ENCODE peak calls at places on chromosomes 2 and 18, in five cellular contexts. One of them, this sample, is unnamed.

GRCh38 chr2:10489842-10490555 is 41.9 kb upstream of the ODC1 start:
- DNase-seq in RPMI7951: no peak
- DNase-seq in HFF-Myc: no peak
- DNase-seq in germinal center: no peak
- DNase-seq in GM12891: no peak
- DNase-seq in this sample: no peak

GRCh38 chr2:48414980-48415764 is 114.8 kb upstream of the STON1 start:
- DNase-seq in germinal center: no peak
- DNase-seq in HFF-Myc: peak
- DNase-seq in GM12891: no peak
- DNase-seq in RPMI7951: peak
- DNase-seq in this sample: peak

GRCh38 chr18:53753616-53754015 is 470.9 kb downstream of the MBD2 start:
- DNase-seq in HFF-Myc: no peak
- DNase-seq in GM12891: no peak
- DNase-seq in germinal center: no peak
- DNase-seq in RPMI7951: no peak
- DNase-seq in this sample: no peak

GRCh38 chr2:101958071-101958470 is 33.7 kb upstream of the IL1R2 start:
- DNase-seq in GM12891: no peak
- DNase-seq in germinal center: no peak
- DNase-seq in HFF-Myc: no peak
- DNase-seq in RPMI7951: peak
- DNase-seq in this sample: no peak

GRCh38 chr2:225998653-225999052 is 599.1 kb downstream of the NYAP2 start:
- DNase-seq in germinal center: no peak
- DNase-seq in GM12891: no peak
- DNase-seq in HFF-Myc: no peak
- DNase-seq in RPMI7951: no peak
- DNase-seq in this sample: peak

GRCh38 chr2:5360081-5360480 is 332.1 kb upstream of the SOX11 start:
- DNase-seq in GM12891: no peak
- DNase-seq in germinal center: no peak
- DNase-seq in RPMI7951: no peak
- DNase-seq in HFF-Myc: no peak
- DNase-seq in this sample: no peak

GRCh38 chr2:228064796-228065315 is 116.6 kb downstream of the SPHKAP start:
- DNase-seq in GM12891: no peak
- DNase-seq in HFF-Myc: no peak
- DNase-seq in RPMI7951: peak
- DNase-seq in germinal center: no peak
- DNase-seq in this sample: no peak

GRCh38 chr2:170817999-170818293 is 1.3 kb downstream of the GAD1 start:
- DNase-seq in HFF-Myc: no peak
- DNase-seq in GM12891: no peak
- DNase-seq in germinal center: no peak
- DNase-seq in RPMI7951: no peak
- DNase-seq in this sample: no peak

GRCh38 chr2:32009479-32010256 is 1.1 kb downstream of the MEMO1 start:
- DNase-seq in GM12891: no peak
- DNase-seq in germinal center: peak
- DNase-seq in RPMI7951: peak
- DNase-seq in HFF-Myc: no peak
- DNase-seq in this sample: no peak

GRCh38 chr2:168780671-168781071 is 21.8 kb upstream of the NOSTRIN start:
- DNase-seq in germinal center: no peak
- DNase-seq in GM12891: no peak
- DNase-seq in RPMI7951: no peak
- DNase-seq in HFF-Myc: no peak
- DNase-seq in this sample: no peak

GRCh38 chr2:25825238-25825637 is 53.0 kb downstream of the ASXL2 start:
- DNase-seq in GM12891: no peak
- DNase-seq in RPMI7951: no peak
- DNase-seq in HFF-Myc: no peak
- DNase-seq in germinal center: no peak
- DNase-seq in this sample: no peak

GRCh38 chr2:47808614-47809013 is 25.7 kb downstream of the MSH6 start:
- DNase-seq in RPMI7951: no peak
- DNase-seq in germinal center: no peak
- DNase-seq in GM12891: no peak
- DNase-seq in HFF-Myc: no peak
- DNase-seq in this sample: no peak

GRCh38 chr2:180707867-180708205 is 272.6 kb upstream of the UBE2E3 start:
- DNase-seq in HFF-Myc: peak
- DNase-seq in GM12891: no peak
- DNase-seq in RPMI7951: peak
- DNase-seq in germinal center: no peak
- DNase-seq in this sample: peak

GRCh38 chr2:141201161-141201560 is 929.7 kb downstream of the LRP1B start:
- DNase-seq in GM12891: no peak
- DNase-seq in germinal center: no peak
- DNase-seq in RPMI7951: no peak
- DNase-seq in HFF-Myc: no peak
- DNase-seq in this sample: peak

GRCh38 chr2:108612514-108613183 is 78.4 kb downstream of the LIMS1 start:
- DNase-seq in HFF-Myc: no peak
- DNase-seq in germinal center: peak
- DNase-seq in RPMI7951: no peak
- DNase-seq in GM12891: no peak
- DNase-seq in this sample: no peak

GRCh38 chr18:961644-962355 is 57.1 kb downstream of the ADCYAP1 start:
- DNase-seq in RPMI7951: peak
- DNase-seq in HFF-Myc: peak
- DNase-seq in germinal center: peak
- DNase-seq in GM12891: peak
- DNase-seq in this sample: peak

GRCh38 chr18:31482051-31482450 is 15.9 kb upstream of the DSG2 start:
- DNase-seq in germinal center: no peak
- DNase-seq in GM12891: no peak
- DNase-seq in RPMI7951: no peak
- DNase-seq in HFF-Myc: no peak
- DNase-seq in this sample: no peak

GRCh38 chr2:18118703-18119102 is 240.2 kb downstream of the KCNS3 start:
- DNase-seq in HFF-Myc: no peak
- DNase-seq in GM12891: no peak
- DNase-seq in RPMI7951: peak
- DNase-seq in germinal center: no peak
- DNase-seq in this sample: no peak

GRCh38 chr2:100730290-100730868 is 89.6 kb upstream of the NPAS2 start:
- DNase-seq in RPMI7951: peak
- DNase-seq in GM12891: no peak
- DNase-seq in HFF-Myc: peak
- DNase-seq in germinal center: no peak
- DNase-seq in this sample: peak

GRCh38 chr18:39302481-39302880 is 1736.9 kb upstream of the CELF4 start:
- DNase-seq in GM12891: no peak
- DNase-seq in germinal center: no peak
- DNase-seq in HFF-Myc: no peak
- DNase-seq in RPMI7951: no peak
- DNase-seq in this sample: no peak

GRCh38 chr2:240306185-240306584 is 129.3 kb upstream of the GPC1 start:
- DNase-seq in germinal center: no peak
- DNase-seq in GM12891: no peak
- DNase-seq in RPMI7951: no peak
- DNase-seq in HFF-Myc: no peak
- DNase-seq in this sample: no peak

GRCh38 chr2:69296421-69296820 is 90.6 kb downstream of the GFPT1 start:
- DNase-seq in GM12891: no peak
- DNase-seq in germinal center: no peak
- DNase-seq in RPMI7951: no peak
- DNase-seq in HFF-Myc: no peak
- DNase-seq in this sample: no peak

GRCh38 chr2:3641181-3641580 is 16.8 kb upstream of the ALLC start:
- DNase-seq in GM12891: no peak
- DNase-seq in germinal center: no peak
- DNase-seq in HFF-Myc: no peak
- DNase-seq in RPMI7951: no peak
- DNase-seq in this sample: no peak

GRCh38 chr18:65924878-65925277 is 174.1 kb downstream of the CDH7 start:
- DNase-seq in RPMI7951: no peak
- DNase-seq in germinal center: no peak
- DNase-seq in GM12891: no peak
- DNase-seq in HFF-Myc: no peak
- DNase-seq in this sample: no peak

GRCh38 chr2:40197121-40197520 is 254.8 kb downstream of the SLC8A1 start:
- DNase-seq in RPMI7951: no peak
- DNase-seq in GM12891: no peak
- DNase-seq in HFF-Myc: no peak
- DNase-seq in germinal center: no peak
- DNase-seq in this sample: no peak

GRCh38 chr2:232926448-232927040 is 56.5 kb downstream of the SNORC start:
- DNase-seq in HFF-Myc: no peak
- DNase-seq in GM12891: no peak
- DNase-seq in RPMI7951: no peak
- DNase-seq in germinal center: no peak
- DNase-seq in this sample: no peak

GRCh38 chr18:28065031-28065792 is 111.7 kb downstream of the CDH2 start:
- DNase-seq in GM12891: no peak
- DNase-seq in RPMI7951: peak
- DNase-seq in HFF-Myc: peak
- DNase-seq in germinal center: no peak
- DNase-seq in this sample: peak

GRCh38 chr18:23862071-23862470 is 152.5 kb upstream of the TTC39C start:
- DNase-seq in GM12891: no peak
- DNase-seq in HFF-Myc: no peak
- DNase-seq in germinal center: no peak
- DNase-seq in RPMI7951: peak
- DNase-seq in this sample: peak

GRCh38 chr2:216539791-216540241 is 41.2 kb downstream of the RPL37A start:
- DNase-seq in RPMI7951: peak
- DNase-seq in GM12891: no peak
- DNase-seq in HFF-Myc: peak
- DNase-seq in germinal center: no peak
- DNase-seq in this sample: peak

GRCh38 chr2:42161444-42161843 is 7.7 kb upstream of the EML4 start:
- DNase-seq in germinal center: no peak
- DNase-seq in HFF-Myc: no peak
- DNase-seq in RPMI7951: no peak
- DNase-seq in GM12891: no peak
- DNase-seq in this sample: no peak

GRCh38 chr2:226758886-226759660 is 40.5 kb downstream of the IRS1 start:
- DNase-seq in germinal center: no peak
- DNase-seq in GM12891: no peak
- DNase-seq in HFF-Myc: peak
- DNase-seq in RPMI7951: peak
- DNase-seq in this sample: peak

GRCh38 chr2:28117104-28117596 is 226.6 kb downstream of the BABAM2 start:
- DNase-seq in RPMI7951: no peak
- DNase-seq in GM12891: no peak
- DNase-seq in germinal center: no peak
- DNase-seq in HFF-Myc: no peak
- DNase-seq in this sample: no peak

GRCh38 chr2:182047544-182047943 is 61.9 kb downstream of the PPP1R1C start:
- DNase-seq in germinal center: no peak
- DNase-seq in GM12891: no peak
- DNase-seq in HFF-Myc: no peak
- DNase-seq in RPMI7951: no peak
- DNase-seq in this sample: no peak

GRCh38 chr18:54530285-54530684 is 60.8 kb upstream of the DYNAP start:
- DNase-seq in HFF-Myc: no peak
- DNase-seq in germinal center: no peak
- DNase-seq in RPMI7951: no peak
- DNase-seq in GM12891: no peak
- DNase-seq in this sample: no peak

GRCh38 chr2:43227830-43228280 is 1.4 kb upstream of the ZFP36L2 start:
- DNase-seq in GM12891: no peak
- DNase-seq in HFF-Myc: no peak
- DNase-seq in RPMI7951: no peak
- DNase-seq in germinal center: no peak
- DNase-seq in this sample: no peak

GRCh38 chr2:96505231-96505889 is at the start of gene NEURL3:
- DNase-seq in germinal center: no peak
- DNase-seq in GM12891: no peak
- DNase-seq in RPMI7951: peak
- DNase-seq in HFF-Myc: peak
- DNase-seq in this sample: peak